ENCODE peak calls at places on chromosomes 5 and 9, in nine cellular contexts. X is midbrain; L is uterus; Q is AG04449; M is stimulated activated CD4-positive, alpha-beta T cell treated with anti-CD3 and anti-CD28 coated beads, Interleukin-2, amount 100 ng/mL, for 24 hours; G is AG04450; I is T-cell; S is kidney; Z is retina. Y is an unnamed sample.

GRCh38 chr5:1652873-1653707 is 129.3 kb upstream of the LPCAT1 start:
- DNase-seq in X (no peak), L (no peak), Q (no peak), M (no peak), G (no peak), I (no peak), S (peak), Z (peak), Y (peak)

GRCh38 chr5:14174235-14174636 is 31.1 kb downstream of the TRIO start:
- DNase-seq in X (no peak), L (no peak), Q (no peak), M (no peak), G (no peak), I (no peak), S (no peak), Z (no peak), Y (no peak)

GRCh38 chr5:143874312-143874711 is 62.4 kb downstream of the HMHB1 start:
- DNase-seq in X (no peak), L (no peak), Q (no peak), M (no peak), G (no peak), I (no peak), S (no peak), Z (no peak), Y (no peak)

GRCh38 chr5:10301842-10302610 is 5.7 kb downstream of the CMBL start:
- DNase-seq in X (peak), L (no peak), Q (no peak), M (no peak), G (no peak), I (no peak), S (peak), Z (no peak), Y (no peak)

GRCh38 chr5:158466196-158466595 is 607.3 kb upstream of the CLINT1 start:
- DNase-seq in X (peak), L (no peak), Q (no peak), M (no peak), G (no peak), I (no peak), S (no peak), Z (no peak), Y (no peak)

GRCh38 chr5:127826011-127826410 is 122.8 kb downstream of the CCDC192 start:
- DNase-seq in X (no peak), L (no peak), Q (no peak), M (no peak), G (no peak), I (no peak), S (no peak), Z (no peak), Y (no peak)

GRCh38 chr5:134411228-134411545 is 494 bp downstream of the CDKN2AIPNL start:
- DNase-seq in X (no peak), L (no peak), Q (no peak), M (no peak), G (no peak), I (no peak), S (no peak), Z (no peak), Y (no peak)

GRCh38 chr5:30343707-30344106 is 849.8 kb upstream of the CDH6 start:
- DNase-seq in X (no peak), L (no peak), Q (no peak), M (no peak), G (no peak), I (no peak), S (no peak), Z (no peak), Y (no peak)

GRCh38 chr5:179827684-179828083 is 7.0 kb downstream of the SQSTM1 start:
- DNase-seq in X (no peak), L (peak), Q (no peak), M (peak), G (no peak), I (no peak), S (peak), Z (no peak), Y (peak)

GRCh38 chr9:6567140-6567591 is 78.4 kb downstream of the GLDC start:
- DNase-seq in X (peak), L (no peak), Q (peak), M (peak), G (peak), I (no peak), S (no peak), Z (no peak), Y (no peak)

GRCh38 chr5:143207563-143208364 is 195.7 kb downstream of the NR3C1 start:
- DNase-seq in X (no peak), L (no peak), Q (no peak), M (no peak), G (no peak), I (no peak), S (no peak), Z (no peak), Y (no peak)

GRCh38 chr9:105046907-105047651 is 119.1 kb upstream of the ABCA1 start:
- DNase-seq in X (no peak), L (no peak), Q (no peak), M (no peak), G (no peak), I (no peak), S (no peak), Z (peak), Y (no peak)

GRCh38 chr9:108568093-108568492 is 287.7 kb downstream of the ACTL7B start:
- DNase-seq in X (no peak), L (no peak), Q (no peak), M (no peak), G (no peak), I (no peak), S (no peak), Z (no peak), Y (no peak)

GRCh38 chr5:76799588-76799987 is 19.2 kb upstream of the F2RL1 start:
- DNase-seq in X (no peak), L (no peak), Q (no peak), M (no peak), G (no peak), I (no peak), S (no peak), Z (no peak), Y (no peak)

GRCh38 chr9:7058539-7058938 is 300.8 kb downstream of the KDM4C start:
- DNase-seq in X (no peak), L (no peak), Q (no peak), M (no peak), G (no peak), I (no peak), S (no peak), Z (no peak), Y (no peak)

GRCh38 chr5:124583469-124584350 is 162.7 kb downstream of the ZNF608 start:
- DNase-seq in X (no peak), L (no peak), Q (peak), M (peak), G (peak), I (no peak), S (no peak), Z (peak), Y (peak)

GRCh38 chr5:156706631-156707030 is 143.5 kb upstream of the PPP1R2B start:
- DNase-seq in X (no peak), L (no peak), Q (no peak), M (no peak), G (no peak), I (no peak), S (no peak), Z (no peak), Y (no peak)

GRCh38 chr9:130779153-130779855 is 55.8 kb upstream of the ABL1 start:
- DNase-seq in X (no peak), L (peak), Q (peak), M (no peak), G (peak), I (no peak), S (no peak), Z (no peak), Y (no peak)

GRCh38 chr5:124103671-124104070 is 591.7 kb downstream of the CSNK1G3 start:
- DNase-seq in X (no peak), L (no peak), Q (no peak), M (no peak), G (no peak), I (no peak), S (no peak), Z (no peak), Y (no peak)

GRCh38 chr9:14313951-14314423 is at the start of gene NFIB:
- DNase-seq in X (no peak), L (peak), Q (no peak), M (peak), G (no peak), I (no peak), S (peak), Z (no peak), Y (no peak)

GRCh38 chr9:92439921-92440750 is 15.9 kb upstream of the OMD start:
- DNase-seq in X (no peak), L (no peak), Q (peak), M (no peak), G (no peak), I (no peak), S (no peak), Z (no peak), Y (no peak)

GRCh38 chr9:19162956-19163355 is 35.7 kb upstream of the PLIN2 start:
- DNase-seq in X (no peak), L (peak), Q (no peak), M (no peak), G (no peak), I (no peak), S (no peak), Z (no peak), Y (no peak)

GRCh38 chr5:141524604-141525597 is 36.0 kb downstream of the PCDHGC5 start:
- DNase-seq in X (peak), L (peak), Q (peak), M (peak), G (peak), I (peak), S (peak), Z (peak), Y (peak)

GRCh38 chr5:34534237-34535108 is 121.7 kb upstream of the RAI14 start:
- DNase-seq in X (no peak), L (no peak), Q (peak), M (no peak), G (peak), I (no peak), S (no peak), Z (no peak), Y (no peak)

GRCh38 chr9:38417003-38417965 is 7.0 kb downstream of the IGFBPL1 start:
- DNase-seq in X (no peak), L (no peak), Q (no peak), M (peak), G (no peak), I (peak), S (no peak), Z (peak), Y (peak)

GRCh38 chr5:147507480-147508126 is 2.3 kb downstream of the DPYSL3 start:
- DNase-seq in X (no peak), L (peak), Q (no peak), M (no peak), G (no peak), I (no peak), S (no peak), Z (no peak), Y (no peak)

GRCh38 chr5:172144291-172144815 is 43.7 kb downstream of the STK10 start:
- DNase-seq in X (peak), L (no peak), Q (no peak), M (no peak), G (no peak), I (no peak), S (no peak), Z (no peak), Y (no peak)

GRCh38 chr9:92911496-92912475 is 33.9 kb upstream of the ZNF484 start:
- DNase-seq in X (no peak), L (no peak), Q (no peak), M (no peak), G (no peak), I (no peak), S (no peak), Z (no peak), Y (no peak)